ENCODE peak calls at places on chromosome 12, in eight cellular contexts. O is spleen, S is suprapubic skin, J is HCT116, W is esophagus muscularis mucosa, E is SK-N-SH, M is Panc1, V is stomach. T is an unnamed sample.

GRCh38 chr12:111102062-111102735 is 181.8 kb upstream of the MYL2 start:
- DNase-seq in E (no peak), W (no peak), V (no peak), J (no peak), O (peak; percentile 50), M (no peak), S (no peak), T (peak; percentile 92)

GRCh38 chr12:121529184-121529583 is 51.6 kb downstream of the KDM2B start:
- DNase-seq in M (no peak), W (no peak), E (no peak), V (no peak), J (no peak), O (no peak), S (no peak), T (no peak)

GRCh38 chr12:56029666-56030293 is 8.9 kb downstream of the IKZF4 start:
- DNase-seq in E (peak; percentile 76), V (peak; percentile 37), S (no peak), J (no peak), W (no peak), M (no peak), O (no peak), T (peak; percentile 27)

GRCh38 chr12:89960607-89961394 is 252.2 kb upstream of the ATP2B1 start:
- DNase-seq in W (no peak), J (no peak), M (no peak), V (no peak), E (no peak), O (no peak), S (no peak), T (no peak)

GRCh38 chr12:50633950-50634349 is 129.2 kb downstream of the DIP2B start:
- DNase-seq in J (no peak), W (no peak), S (no peak), E (no peak), O (no peak), V (no peak), M (no peak), T (no peak)

GRCh38 chr12:106235770-106236169 is 12.1 kb downstream of the CKAP4 start:
- DNase-seq in J (no peak), W (no peak), O (no peak), S (no peak), V (no peak), E (no peak), M (no peak), T (no peak)

GRCh38 chr12:132329036-132329738 is at the start of gene GALNT9:
- DNase-seq in J (no peak), M (no peak), V (no peak), O (no peak), S (no peak), E (no peak), W (no peak), T (no peak)

GRCh38 chr12:99427104-99427503 is 220.4 kb upstream of the GARIN6 start:
- DNase-seq in W (no peak), O (no peak), M (no peak), E (no peak), V (no peak), S (no peak), J (no peak), T (no peak)

GRCh38 chr12:89400415-89400814 is 48.1 kb upstream of the DUSP6 start:
- DNase-seq in V (no peak), S (no peak), W (no peak), O (no peak), M (no peak), E (no peak), J (no peak), T (no peak)

GRCh38 chr12:1065629-1066028 is 74.6 kb downstream of the ERC1 start:
- DNase-seq in E (no peak), S (no peak), W (no peak), O (no peak), J (no peak), M (no peak), V (no peak), T (no peak)

GRCh38 chr12:78146365-78146772 is 315.7 kb downstream of the NAV3 start:
- DNase-seq in E (peak; percentile 5), J (peak; percentile 27), V (no peak), O (no peak), M (peak; percentile 4), S (no peak), W (no peak), T (no peak)

GRCh38 chr12:31732926-31733548 is 4.2 kb upstream of the AMN1 start:
- DNase-seq in O (no peak), M (peak; percentile 91), S (no peak), J (peak; percentile 97), V (no peak), E (no peak), W (no peak), T (peak; percentile 58)

GRCh38 chr12:6950944-6951540 is at the start of gene PTPN6:
- DNase-seq in J (no peak), V (peak; percentile 58), M (no peak), S (no peak), O (peak; percentile 99), E (peak; percentile 11), W (no peak), T (no peak)

GRCh38 chr12:25434493-25434892 is 118.6 kb downstream of the LMNTD1 start:
- DNase-seq in S (no peak), W (no peak), O (no peak), E (no peak), V (no peak), M (no peak), J (no peak), T (no peak)

GRCh38 chr12:42459336-42459847 is 130.2 kb downstream of the PRICKLE1 start:
- DNase-seq in V (no peak), S (no peak), W (no peak), M (no peak), O (no peak), J (no peak), E (no peak), T (no peak)

GRCh38 chr12:119673634-119674033 is 5.7 kb downstream of the PRKAB1 start:
- DNase-seq in E (no peak), S (no peak), J (no peak), V (no peak), M (no peak), O (no peak), W (no peak), T (no peak)

GRCh38 chr12:30795410-30795659 is 40.6 kb upstream of the CAPRIN2 start:
- DNase-seq in E (peak; percentile 30), V (no peak), S (no peak), W (no peak), J (no peak), O (no peak), M (no peak), T (no peak)

GRCh38 chr12:53994691-53995310 is 5.2 kb upstream of the HOXC9 start:
- DNase-seq in E (no peak), M (no peak), V (no peak), O (peak; percentile 65), J (no peak), S (no peak), W (no peak), T (no peak)

GRCh38 chr12:125518074-125518473 is 452.8 kb downstream of the AACS start:
- DNase-seq in S (no peak), V (no peak), J (no peak), W (no peak), O (no peak), M (no peak), E (no peak), T (no peak)

GRCh38 chr12:33771889-33772288 is 250.4 kb upstream of the ALG10 start:
- DNase-seq in O (no peak), W (no peak), S (no peak), E (no peak), J (no peak), M (no peak), V (no peak), T (no peak)

GRCh38 chr12:73815072-73815660 is 722.5 kb upstream of the ATXN7L3B start:
- DNase-seq in S (no peak), O (no peak), E (no peak), M (no peak), J (no peak), W (no peak), V (no peak), T (no peak)
- H3K9me3 ChIP-seq in S (no peaks in the 10 kb centered on the region), O (no peaks in the 10 kb centered on the region), E (no peaks in the 10 kb centered on the region), M (no peaks in the 10 kb centered on the region), J (no peaks in the 10 kb centered on the region), W (no peaks in the 10 kb centered on the region), V (no peaks in the 10 kb centered on the region), T (no peaks in the 10 kb centered on the region)

GRCh38 chr12:83641789-83642188 is 955.1 kb downstream of the TMTC2 start:
- DNase-seq in S (no peak), M (no peak), O (no peak), E (no peak), V (no peak), W (no peak), J (no peak), T (no peak)
- TF ChIP-seq POLR2AphosphoS5 in S (no peak), M (no peak), O (no peak), E (no peak), V (no peak), W (no peak), J (no peak), T (no peak)

DNA sequence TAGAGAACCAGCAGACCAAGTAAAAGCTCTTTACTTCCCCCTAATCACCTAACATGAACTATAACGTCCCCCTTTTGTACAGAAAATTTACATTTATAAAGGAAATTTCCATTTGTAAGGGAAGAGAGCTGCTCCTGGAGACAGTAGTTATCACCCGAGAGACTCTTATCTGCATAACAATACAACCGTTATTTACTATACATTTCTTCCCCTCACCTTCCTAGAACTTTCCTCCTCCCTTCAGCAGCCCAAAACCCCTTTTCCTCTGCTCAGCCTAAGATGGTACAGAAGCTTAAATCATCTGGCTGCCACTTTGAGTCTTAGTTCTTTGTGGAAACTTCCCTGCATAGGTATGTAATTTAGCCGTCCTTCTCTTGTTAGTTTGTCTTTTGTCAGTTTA is 40.4 kb upstream of the ETV6 start:
- DNase-seq in W (no peak), V (no peak), S (no peak), O (no peak), M (no peak), E (no peak), J (no peak), T (no peak)
- H3K9me3 ChIP-seq in W (no peaks in the 10 kb centered on the region), V (no peaks in the 10 kb centered on the region), S (no peaks in the 10 kb centered on the region), O (no peaks in the 10 kb centered on the region), M (no peaks in the 10 kb centered on the region), E (no peaks in the 10 kb centered on the region), J (no peaks in the 10 kb centered on the region), T (no peaks in the 10 kb centered on the region)

DNA sequence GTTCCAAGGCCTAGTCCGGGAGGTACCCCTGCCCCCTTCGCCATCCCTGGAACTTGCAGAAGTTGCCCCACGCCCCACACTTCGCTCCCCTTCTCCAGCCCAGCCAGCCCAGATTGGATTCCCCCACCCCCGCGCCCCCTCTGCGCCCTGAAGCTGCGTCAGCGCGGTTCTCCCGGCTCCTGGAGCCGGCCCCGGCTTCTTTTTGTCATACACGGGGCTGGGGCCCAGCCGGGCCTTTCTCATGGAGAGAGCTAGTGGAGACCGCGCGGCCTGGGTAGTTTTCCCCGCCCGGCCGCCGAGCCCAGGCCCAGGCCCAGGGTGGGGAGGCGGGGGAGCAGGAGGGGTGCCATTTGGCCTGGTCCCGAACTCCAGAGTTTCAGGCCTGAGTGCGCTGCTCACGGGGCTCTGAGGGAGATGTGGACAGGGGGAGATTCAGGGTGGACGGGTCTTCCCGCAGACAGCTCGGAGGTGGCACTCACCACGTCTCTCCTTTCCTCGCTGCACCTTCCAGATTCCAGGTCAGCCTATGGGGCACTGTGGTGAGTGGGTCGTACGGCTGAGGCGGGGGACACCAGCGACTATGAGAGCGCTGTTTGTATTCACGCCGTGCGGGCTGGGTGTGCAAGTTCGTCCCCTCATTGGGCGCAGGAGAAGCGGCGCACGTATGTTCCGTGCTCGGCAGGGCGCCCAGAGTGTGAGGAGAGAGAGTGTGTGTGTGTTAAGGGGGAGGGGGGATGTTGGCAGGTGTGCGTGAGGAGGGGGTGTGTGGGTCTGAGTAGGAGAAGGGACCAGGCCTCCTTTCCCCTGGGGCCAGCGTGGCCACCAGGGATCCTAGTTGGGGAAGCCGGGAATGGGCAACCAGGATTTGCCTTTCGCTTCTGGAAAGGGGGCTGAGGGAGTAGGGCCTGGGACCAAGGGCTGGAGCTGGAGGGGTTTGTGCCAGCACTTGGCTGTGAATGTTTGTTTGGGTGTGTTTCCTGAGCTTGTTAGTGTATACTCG is 820 bp upstream of the LHX5 start:
- DNase-seq in V (no peak), E (peak; percentile 27), S (no peak), M (no peak), J (no peak), O (no peak), W (no peak), T (no peak)
- TF ChIP-seq POLR2AphosphoS5 in V (no peak), E (no peak), S (no peak), M (no peak), J (no peak), O (no peak), W (no peak), T (no peak)